ENCODE peak calls at places on chromosome 1, in five cellular contexts. R, H, T, W and E are unnamed samples.

GRCh38 chr1:89952021-89952995 is 42.6 kb upstream of the ZNF326 start:
- DNase-seq in H (no peak), R (no peak), T (no peak), W (no peak), E (no peak)

GRCh38 chr1:24745711-24746582 is 700 bp downstream of the CLIC4 start:
- DNase-seq in R (peak), T (no peak), H (no peak), W (peak), E (peak)

GRCh38 chr1:48673725-48674124 is 103.0 kb downstream of the BEND5 start:
- DNase-seq in R (peak), H (no peak), W (no peak), T (no peak), E (no peak)

GRCh38 chr1:72186733-72187307 is 95.5 kb downstream of the NEGR1 start:
- DNase-seq in R (peak), T (no peak), H (no peak), W (no peak), E (no peak)

GRCh38 chr1:27388337-27389005 is 4.0 kb upstream of the GPR3 start:
- DNase-seq in W (peak), R (peak), H (no peak), T (no peak), E (peak)

GRCh38 chr1:179743679-179744400 is 749 bp downstream of the FAM163A start:
- DNase-seq in H (no peak), T (no peak), W (no peak), R (no peak), E (no peak)

GRCh38 chr1:15328785-15329480 is 80.8 kb upstream of the EFHD2 start:
- DNase-seq in H (peak), W (no peak), T (peak), R (no peak), E (no peak)

GRCh38 chr1:96843196-96843595 is 121.6 kb downstream of the PTBP2 start:
- DNase-seq in R (no peak), W (no peak), H (no peak), T (no peak), E (no peak)

GRCh38 chr1:47893412-47893811 is 103.8 kb downstream of the TRABD2B start:
- DNase-seq in T (no peak), R (no peak), W (no peak), H (no peak), E (no peak)